ENCODE peak calls at places on chromosomes 7 and 10, in four cellular contexts. One of them, this sample, is unnamed. For H3K4me1 and H3K27me3, the result is how much of the 10 kb centered on the place peaks cover.

GRCh38 chr10:52653221-52653501 is 119.4 kb downstream of the MBL2 start:
- DNase-seq in stomach: no peak
- DNase-seq in hepatocyte: no peak
- DNase-seq in ascending aorta: no peak
- DNase-seq in this sample: no peak

GRCh38 chr10:90125966-90126600 is 424.7 kb downstream of the KIF20B start:
- DNase-seq in hepatocyte: no peak
- DNase-seq in ascending aorta: no peak
- DNase-seq in stomach: no peak
- DNase-seq in this sample: no peak

GRCh38 chr7:28979791-28980190 is 21.7 kb upstream of the TRIL start:
- DNase-seq in hepatocyte: no peak
- DNase-seq in stomach: no peak
- DNase-seq in ascending aorta: no peak
- DNase-seq in this sample: no peak

GRCh38 chr7:5492249-5493020 is 68.8 kb upstream of the TNRC18 start:
- DNase-seq in stomach: no peak
- DNase-seq in ascending aorta: no peak
- DNase-seq in hepatocyte: no peak
- DNase-seq in this sample: no peak

GRCh38 chr10:92756233-92757065 is 66.7 kb downstream of the HHEX start:
- DNase-seq in hepatocyte: no peak
- DNase-seq in ascending aorta: no peak
- DNase-seq in stomach: no peak
- DNase-seq in this sample: no peak

GRCh38 chr7:23590529-23590928 is 6.7 kb upstream of the CCDC126 start:
- DNase-seq in ascending aorta: no peak
- DNase-seq in hepatocyte: no peak
- DNase-seq in stomach: no peak
- DNase-seq in this sample: no peak

GRCh38 chr10:123103944-123104343 is 31.8 kb upstream of the HMX3 start:
- DNase-seq in hepatocyte: no peak
- DNase-seq in ascending aorta: no peak
- DNase-seq in stomach: no peak
- DNase-seq in this sample: no peak

GRCh38 chr10:117860823-117861222 is 185.9 kb downstream of the RAB11FIP2 start:
- DNase-seq in stomach: no peak
- DNase-seq in hepatocyte: no peak
- DNase-seq in ascending aorta: no peak
- DNase-seq in this sample: no peak

GRCh38 chr7:138001529-138002095 is at the start of gene CREB3L2:
- DNase-seq in ascending aorta: no peak
- DNase-seq in stomach: peak
- DNase-seq in hepatocyte: peak
- DNase-seq in this sample: peak

GRCh38 chr10:32949221-32949678 is 8.8 kb downstream of the ITGB1 start:
- DNase-seq in stomach: no peak
- DNase-seq in hepatocyte: no peak
- DNase-seq in ascending aorta: no peak
- DNase-seq in this sample: no peak
- H3K4me1 ChIP-seq in stomach: under half
- H3K4me1 ChIP-seq in hepatocyte: under half
- H3K4me1 ChIP-seq in ascending aorta: under half
- H3K4me1 ChIP-seq in this sample: under half

GRCh38 chr10:80896959-80897358 is 359.3 kb downstream of the SH2D4B start:
- DNase-seq in hepatocyte: no peak
- DNase-seq in ascending aorta: no peak
- DNase-seq in stomach: no peak
- DNase-seq in this sample: no peak
- H3K27me3 ChIP-seq in hepatocyte: under half
- H3K27me3 ChIP-seq in ascending aorta: under half
- H3K27me3 ChIP-seq in stomach: under half
- H3K27me3 ChIP-seq in this sample: under half

GRCh38 chr7:130887182-130888016 is 153.4 kb upstream of the KLF14 start:
- DNase-seq in hepatocyte: no peak
- DNase-seq in stomach: no peak
- DNase-seq in ascending aorta: no peak
- DNase-seq in this sample: no peak

GRCh38 chr7:130884437-130885417 is 150.7 kb upstream of the KLF14 start:
- DNase-seq in hepatocyte: peak
- DNase-seq in stomach: no peak
- DNase-seq in ascending aorta: no peak
- DNase-seq in this sample: no peak

GRCh38 chr7:130888468-130888867 is 154.5 kb upstream of the KLF14 start:
- DNase-seq in hepatocyte: no peak
- DNase-seq in stomach: no peak
- DNase-seq in ascending aorta: no peak
- DNase-seq in this sample: no peak

GRCh38 chr7:130888017-130888371 is 154.0 kb upstream of the KLF14 start:
- DNase-seq in stomach: no peak
- DNase-seq in ascending aorta: no peak
- DNase-seq in hepatocyte: no peak
- DNase-seq in this sample: no peak

DNA sequence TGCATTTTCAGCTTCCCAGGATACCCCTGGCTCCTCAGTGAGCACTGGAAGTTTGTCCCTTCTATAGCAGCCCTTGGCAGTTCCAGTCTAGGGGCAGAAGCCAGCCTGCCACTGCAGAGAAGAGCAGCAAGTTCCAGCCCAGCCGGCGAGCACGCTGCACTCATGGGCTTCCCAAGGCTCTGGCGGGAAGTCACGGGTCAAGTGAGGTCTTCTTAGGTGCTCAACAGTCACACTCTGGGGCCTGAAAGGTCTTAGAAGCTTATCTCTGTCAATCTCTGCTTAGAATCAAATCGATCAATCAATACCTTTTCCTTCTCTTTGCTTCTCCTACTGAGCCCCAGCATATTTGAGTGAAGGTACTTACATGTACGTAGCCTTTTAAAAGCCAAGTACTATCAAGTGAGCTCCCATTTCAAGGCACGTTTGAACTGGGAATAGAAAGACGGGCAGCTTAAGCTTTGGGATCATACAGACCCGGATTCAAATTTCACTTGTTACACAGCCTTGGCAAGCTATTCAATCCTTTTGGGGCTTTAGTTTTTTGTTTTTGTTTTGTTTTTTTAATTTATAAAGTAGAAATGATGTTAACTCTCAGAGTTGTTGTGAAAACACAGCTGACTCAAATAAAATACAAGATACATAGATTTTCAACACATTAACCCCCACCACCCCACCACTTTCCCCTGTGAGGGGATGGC is 152.6 kb upstream of the KLF14 start:
- DNase-seq in hepatocyte: no peak
- DNase-seq in ascending aorta: no peak
- DNase-seq in stomach: no peak
- DNase-seq in this sample: no peak
- H3K4me1 ChIP-seq in hepatocyte: under half
- H3K4me1 ChIP-seq in ascending aorta: under half
- H3K4me1 ChIP-seq in stomach: under half
- H3K4me1 ChIP-seq in this sample: under half

GRCh38 chr10:104517946-104518345 is 123.1 kb upstream of the SORCS3 start:
- DNase-seq in hepatocyte: no peak
- DNase-seq in stomach: no peak
- DNase-seq in ascending aorta: no peak
- DNase-seq in this sample: no peak
- H3K27me3 ChIP-seq in hepatocyte: under half
- H3K27me3 ChIP-seq in stomach: under half
- H3K27me3 ChIP-seq in ascending aorta: under half
- H3K27me3 ChIP-seq in this sample: under half

GRCh38 chr10:113027230-113027573 is 77.2 kb downstream of the TCF7L2 start:
- DNase-seq in hepatocyte: no peak
- DNase-seq in ascending aorta: no peak
- DNase-seq in stomach: no peak
- DNase-seq in this sample: no peak

GRCh38 chr10:113026679-113027078 is 76.6 kb downstream of the TCF7L2 start:
- DNase-seq in ascending aorta: no peak
- DNase-seq in stomach: no peak
- DNase-seq in hepatocyte: no peak
- DNase-seq in this sample: no peak

GRCh38 chr10:113027574-113028392 is 77.7 kb downstream of the TCF7L2 start:
- DNase-seq in stomach: no peak
- DNase-seq in ascending aorta: no peak
- DNase-seq in hepatocyte: no peak
- DNase-seq in this sample: no peak

GRCh38 chr10:113024930-113025329 is 74.9 kb downstream of the TCF7L2 start:
- DNase-seq in hepatocyte: no peak
- DNase-seq in stomach: no peak
- DNase-seq in ascending aorta: no peak
- DNase-seq in this sample: no peak

GRCh38 chr10:113025487-113025886 is 75.4 kb downstream of the TCF7L2 start:
- DNase-seq in ascending aorta: no peak
- DNase-seq in stomach: no peak
- DNase-seq in hepatocyte: no peak
- DNase-seq in this sample: no peak
- H3K4me1 ChIP-seq in ascending aorta: under half
- H3K4me1 ChIP-seq in stomach: under half
- H3K4me1 ChIP-seq in hepatocyte: under half
- H3K4me1 ChIP-seq in this sample: under half

DNA sequence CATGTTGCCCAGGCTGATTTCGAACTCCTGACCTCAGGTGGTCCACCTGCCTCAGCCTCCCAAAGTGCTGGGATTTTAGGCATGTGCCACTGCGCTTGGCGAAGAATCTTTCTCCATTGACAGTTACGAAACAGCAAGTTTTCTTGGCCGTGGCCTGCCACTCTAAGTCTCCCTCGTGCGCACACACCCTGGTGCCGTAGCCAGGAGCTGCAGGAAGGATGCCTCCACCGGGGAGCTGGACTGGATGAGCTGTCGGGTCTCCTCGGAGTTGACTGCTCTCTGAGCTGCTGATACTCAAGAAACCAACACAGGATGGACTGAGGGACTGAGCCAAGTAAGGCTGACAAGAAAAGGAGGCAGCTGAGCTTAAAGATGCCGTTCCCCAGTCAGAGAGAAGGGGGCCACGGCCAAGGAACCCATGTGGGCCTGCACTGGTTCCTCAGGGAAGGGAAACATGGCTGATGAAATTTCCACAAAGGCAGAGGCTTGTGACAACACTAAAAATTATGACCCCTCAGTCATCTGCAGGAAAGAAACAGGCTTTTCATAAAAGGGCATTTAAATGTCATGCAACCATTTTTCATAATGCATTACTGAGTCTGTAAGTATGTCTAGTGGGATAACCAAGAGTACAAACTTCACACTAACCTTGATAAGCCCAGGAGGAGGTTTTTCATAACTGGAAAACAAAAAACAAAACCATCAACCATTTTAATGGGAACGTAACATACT is 27.6 kb upstream of the FKBP9 start:
- DNase-seq in stomach: no peak
- DNase-seq in hepatocyte: no peak
- DNase-seq in ascending aorta: no peak
- DNase-seq in this sample: no peak
- H3K27me3 ChIP-seq in stomach: under half
- H3K27me3 ChIP-seq in hepatocyte: under half
- H3K27me3 ChIP-seq in ascending aorta: under half
- H3K27me3 ChIP-seq in this sample: under half